ENCODE peak calls at places on chromosomes 16 and 17, in four cellular contexts. X, O, C and I are unnamed samples.

GRCh38 chr17:76243826-76244679 is 3.8 kb upstream of the RNF157 start:
- DNase-seq in X (no peak), O (no peak), C (no peak), I (no peak)

GRCh38 chr17:13114601-13115024 is 96.8 kb upstream of the ELAC2 start:
- DNase-seq in X (no peak), O (no peak), C (no peak), I (no peak)

GRCh38 chr17:78886954-78887353 is 16.0 kb downstream of the CEP295NL start:
- DNase-seq in X (no peak), O (no peak), C (no peak), I (no peak)

GRCh38 chr16:12690024-12690423 is 113.7 kb downstream of the CPPED1 start:
- DNase-seq in X (no peak), O (no peak), C (no peak), I (no peak)

GRCh38 chr16:79090966-79091365 is 509.6 kb downstream of the MAF start:
- DNase-seq in X (no peak), O (no peak), C (no peak), I (no peak)

GRCh38 chr16:86991679-86992078 is 325.5 kb downstream of the C16orf95 start:
- DNase-seq in X (no peak), O (no peak), C (no peak), I (no peak)

GRCh38 chr17:63222655-63223054 is 223.5 kb downstream of the CYB561 start:
- DNase-seq in X (no peak), O (peak), C (no peak), I (no peak)

GRCh38 chr16:90035902-90036301 is 16.6 kb upstream of the DBNDD1 start:
- DNase-seq in X (no peak), O (no peak), C (no peak), I (no peak)

GRCh38 chr16:82748026-82748425 is 121.3 kb downstream of the CDH13 start:
- DNase-seq in X (no peak), O (no peak), C (no peak), I (no peak)